ENCODE peak calls at places on chromosome 11, in four cellular contexts. L, I, C and D are unnamed samples. For H3K4me1, the result is how much of the 10 kb centered on the place peaks cover.

GRCh38 chr11:105469931-105470330 is 139.9 kb upstream of the GRIA4 start:
- DNase-seq in L (no peak), I (no peak), C (no peak), D (no peak)

GRCh38 chr11:17598700-17599459 is 51.8 kb downstream of the OTOG start:
- DNase-seq in L (peak), I (peak), C (peak), D (peak)

GRCh38 chr11:124902616-124903015 is 5.0 kb upstream of the ROBO4 start:
- DNase-seq in L (no peak), I (no peak), C (no peak), D (no peak)

GRCh38 chr11:8168485-8169257 is at the start of gene RIC3:
- DNase-seq in L (peak), I (peak), C (no peak), D (peak)

GRCh38 chr11:2660357-2660939 is 39.3 kb downstream of the KCNQ1OT1 start:
- DNase-seq in L (no peak), I (no peak), C (no peak), D (no peak)

GRCh38 chr11:122632178-122632824 is 23.2 kb upstream of the UBASH3B start:
- DNase-seq in L (no peak), I (no peak), C (no peak), D (no peak)

GRCh38 chr11:100687630-100688395 is 725 bp downstream of the ARHGAP42 start:
- DNase-seq in L (peak), I (peak), C (peak), D (peak)

GRCh38 chr11:86743223-86744118 is 56.9 kb upstream of the PRSS23 start:
- DNase-seq in L (peak), I (no peak), C (peak), D (no peak)

GRCh38 chr11:115425816-115426215 is 78.4 kb downstream of the CADM1 start:
- DNase-seq in L (no peak), I (no peak), C (no peak), D (no peak)

GRCh38 chr11:123187670-123188507 is 7.2 kb downstream of the CLMP start:
- DNase-seq in L (no peak), I (peak), C (no peak), D (no peak)

GRCh38 chr11:8832571-8833260 is 78.3 kb upstream of the AKIP1 start:
- DNase-seq in L (no peak), I (no peak), C (no peak), D (no peak)

GRCh38 chr11:65433657-65434056 is 11.1 kb downstream of the NEAT1 start:
- DNase-seq in L (peak), I (no peak), C (no peak), D (no peak)

GRCh38 chr11:130937051-130937450 is 20.8 kb upstream of the SNX19 start:
- DNase-seq in L (no peak), I (no peak), C (no peak), D (no peak)

GRCh38 chr11:44622190-44622650 is 56.8 kb downstream of the CD82 start:
- DNase-seq in L (peak), I (no peak), C (no peak), D (no peak)

GRCh38 chr11:13288375-13289029 is 10.9 kb downstream of the BMAL1 start:
- DNase-seq in L (no peak), I (no peak), C (no peak), D (no peak)

GRCh38 chr11:64747961-64748715 is 4.2 kb upstream of the RASGRP2 start:
- DNase-seq in L (no peak), I (no peak), C (no peak), D (no peak)

GRCh38 chr11:121291896-121292502 is 572 bp upstream of the SC5D start:
- DNase-seq in L (peak), I (no peak), C (no peak), D (no peak)

GRCh38 chr11:112655386-112655785 is 305.8 kb upstream of the NCAM1 start:
- DNase-seq in L (peak), I (no peak), C (no peak), D (no peak)

GRCh38 chr11:57815877-57816276 is 54.3 kb downstream of the CTNND1 start:
- DNase-seq in L (no peak), I (no peak), C (no peak), D (no peak)

GRCh38 chr11:120457996-120458395 is 53.6 kb upstream of the GRIK4 start:
- DNase-seq in L (no peak), I (no peak), C (no peak), D (no peak)

GRCh38 chr11:65547446-65548125 is 10.6 kb downstream of the LTBP3 start:
- DNase-seq in L (no peak), I (no peak), C (no peak), D (no peak)

GRCh38 chr11:76787911-76788596 is 4.9 kb downstream of the TSKU start:
- DNase-seq in L (peak), I (no peak), C (no peak), D (no peak)

GRCh38 chr11:83310718-83311117 is 24.6 kb upstream of the CCDC90B start:
- DNase-seq in L (no peak), I (no peak), C (no peak), D (no peak)

GRCh38 chr11:1297576-1298473 is 11.6 kb downstream of the TOLLIP start:
- DNase-seq in L (peak), I (no peak), C (no peak), D (no peak)

GRCh38 chr11:134578807-134579708 is 167.0 kb upstream of the B3GAT1 start:
- DNase-seq in L (peak), I (no peak), C (no peak), D (no peak)

GRCh38 chr11:44145011-44145777 is 49.7 kb downstream of the EXT2 start:
- DNase-seq in L (no peak), I (no peak), C (no peak), D (no peak)

GRCh38 chr11:129394709-129395108 is 19.1 kb downstream of the BARX2 start:
- DNase-seq in L (no peak), I (no peak), C (no peak), D (no peak)

GRCh38 chr11:94968334-94968958 is 4.9 kb downstream of the CWC15 start:
- DNase-seq in L (no peak), I (no peak), C (no peak), D (no peak)

GRCh38 chr11:115409691-115410220 is 94.5 kb downstream of the CADM1 start:
- DNase-seq in L (no peak), I (peak), C (no peak), D (no peak)

GRCh38 chr11:55707029-55707428 is 45.0 kb downstream of the OR4C6 start:
- DNase-seq in L (no peak), I (peak), C (peak), D (no peak)

GRCh38 chr11:22982903-22983302 is 122.6 kb upstream of the CCDC179 start:
- DNase-seq in L (no peak), I (no peak), C (no peak), D (no peak)

GRCh38 chr11:43943931-43944751 is 1.7 kb downstream of the C11orf96 start:
- DNase-seq in L (no peak), I (peak), C (peak), D (no peak)

GRCh38 chr11:133386262-133386661 is 146.0 kb downstream of the OPCML start:
- DNase-seq in L (no peak), I (no peak), C (no peak), D (no peak)

GRCh38 chr11:10539339-10539738 is 1.6 kb downstream of the RNF141 start:
- DNase-seq in L (no peak), I (no peak), C (peak), D (no peak)

GRCh38 chr11:122167100-122167499 is 51.1 kb upstream of the BLID start:
- DNase-seq in L (no peak), I (no peak), C (no peak), D (no peak)

GRCh38 chr11:37724305-37724704 is 1126.3 kb upstream of the RAG2 start:
- DNase-seq in L (no peak), I (no peak), C (no peak), D (no peak)

GRCh38 chr11:20360650-20361049 is 2.9 kb upstream of the HTATIP2 start:
- DNase-seq in L (peak), I (no peak), C (no peak), D (no peak)

GRCh38 chr11:47507016-47507631 is 45.8 kb downstream of the CELF1 start:
- DNase-seq in L (no peak), I (no peak), C (no peak), D (no peak)
- H3K27ac ChIP-seq in L (no peak), I (peak), C (no peak), D (no peak)

GRCh38 chr11:118620529-118621070 is 13.2 kb downstream of the PHLDB1 start:
- DNase-seq in L (no peak), I (no peak), C (no peak), D (no peak)
- H3K4me1 ChIP-seq in L (half or more), I (half or more), C (half or more), D (under half)

GRCh38 chr11:59866397-59866796 is at the start of gene TCN1:
- DNase-seq in L (no peak), I (no peak), C (no peak), D (no peak)
- H3K4me3 ChIP-seq in L (no peak), I (no peak), C (no peak), D (no peak)

DNA sequence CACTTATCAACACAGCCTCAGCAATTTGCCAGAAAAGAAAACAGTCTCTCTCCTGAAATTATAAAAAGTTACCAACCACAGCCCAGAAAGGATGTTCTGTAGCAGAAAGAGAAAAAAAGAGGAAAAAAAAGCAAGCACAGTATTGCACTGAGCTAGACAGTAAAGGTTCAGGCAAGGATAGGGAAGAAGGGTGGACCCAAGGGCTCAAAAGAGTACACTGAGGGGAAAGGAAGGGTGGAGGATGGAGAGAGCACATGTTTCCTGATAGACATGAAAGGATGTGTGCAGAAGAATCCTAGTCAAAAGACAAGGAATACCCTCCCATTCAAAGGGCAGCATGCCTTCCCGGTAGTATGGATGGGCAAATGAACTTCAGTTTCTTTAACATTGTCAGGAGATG is 59.1 kb downstream of the RRAS2 start:
- DNase-seq in L (no peak), I (no peak), C (no peak), D (no peak)
- H3K27ac ChIP-seq in L (no peak), I (no peak), C (no peak), D (no peak)

GRCh38 chr11:45926536-45927331 is 4.3 kb downstream of the LARGE2 start:
- DNase-seq in L (peak), I (no peak), C (no peak), D (no peak)

GRCh38 chr11:45928535-45929215 is 6.2 kb downstream of the LARGE2 start:
- DNase-seq in L (peak), I (no peak), C (no peak), D (no peak)

GRCh38 chr11:45927332-45927683 is 4.9 kb downstream of the LARGE2 start:
- DNase-seq in L (peak), I (no peak), C (no peak), D (no peak)

GRCh38 chr11:45929486-45930030 is 7.1 kb downstream of the LARGE2 start:
- DNase-seq in L (no peak), I (no peak), C (no peak), D (no peak)

GRCh38 chr11:45927684-45928413 is 5.4 kb downstream of the LARGE2 start:
- DNase-seq in L (no peak), I (no peak), C (no peak), D (no peak)
- H3K4me1 ChIP-seq in L (under half), I (under half), C (under half), D (under half)

GRCh38 chr11:89159974-89160373 is 17.7 kb upstream of the TYR start:
- DNase-seq in L (no peak), I (no peak), C (no peak), D (no peak)
- H3K4me3 ChIP-seq in L (no peak), I (no peak), C (no peak), D (no peak)

DNA sequence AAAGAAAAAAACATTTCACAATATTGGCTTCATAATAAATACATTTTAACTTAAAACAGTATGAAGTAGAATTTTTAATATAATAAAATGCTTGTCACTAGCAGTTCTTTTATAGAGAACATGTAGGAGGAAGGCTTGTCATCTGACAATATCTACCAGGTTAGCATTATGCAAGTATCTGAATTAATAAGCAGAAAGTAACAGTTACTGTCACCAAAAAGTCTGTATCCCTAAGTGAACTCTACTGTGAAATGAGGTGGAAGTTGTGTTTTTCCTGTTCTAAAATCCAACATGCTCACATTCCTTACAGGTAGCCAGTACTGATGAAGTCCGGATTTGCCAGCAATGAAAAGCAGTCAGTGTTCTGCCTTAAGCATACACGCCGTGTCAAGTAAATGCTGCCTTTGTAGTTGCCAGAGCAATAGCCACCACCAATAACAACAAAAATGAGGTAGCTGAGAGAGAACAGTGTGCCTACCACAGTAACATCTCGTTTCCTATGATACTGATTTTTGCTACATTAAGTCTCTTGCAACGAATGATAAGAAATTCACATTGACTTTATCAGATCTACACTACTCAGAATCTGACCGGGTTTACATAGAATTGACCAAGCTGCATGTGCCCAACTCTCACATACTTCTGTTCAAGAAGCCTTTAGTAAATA is 95.5 kb downstream of the SIK3 start:
- DNase-seq in L (no peak), I (no peak), C (no peak), D (no peak)
- H3K27ac ChIP-seq in L (no peak), I (peak), C (no peak), D (no peak)

GRCh38 chr11:67275606-67276409 is 9.5 kb downstream of the GRK2 start:
- DNase-seq in L (no peak), I (no peak), C (no peak), D (no peak)
- H3K4me1 ChIP-seq in L (half or more), I (under half), C (under half), D (under half)